ENCODE peak calls at places on chromosome 16, in nine cellular contexts. V, R, A, U, M, G, F, X and B are unnamed samples.

GRCh38 chr16:85568519-85568918 is 44.6 kb upstream of the GSE1 start:
- DNase-seq in X (no peak), M (no peak), R (no peak), V (no peak), A (no peak), G (no peak), F (no peak), U (no peak), B (no peak)

GRCh38 chr16:61872778-61873119 is 163.5 kb downstream of the CDH8 start:
- DNase-seq in F (no peak), X (no peak), V (no peak), M (no peak), U (no peak), G (no peak), A (no peak), R (no peak), B (no peak)

GRCh38 chr16:77564791-77565390 is 130.1 kb upstream of the ADAMTS18 start:
- DNase-seq in F (no peak), V (no peak), R (no peak), G (no peak), A (peak; percentile 14), U (peak; percentile 51), X (no peak), M (no peak), B (no peak)

GRCh38 chr16:24328835-24329418 is 72.8 kb downstream of the CACNG3 start:
- DNase-seq in A (no peak), V (no peak), R (no peak), U (no peak), M (no peak), F (no peak), G (no peak), X (no peak), B (no peak)

GRCh38 chr16:1614226-1615102 is 2.3 kb downstream of the CRAMP1 start:
- DNase-seq in X (peak; percentile 57), V (peak; percentile 27), G (no peak), R (no peak), U (peak; percentile 32), A (no peak), F (no peak), M (peak; percentile 41), B (no peak)

GRCh38 chr16:67120025-67120424 is 10.3 kb downstream of the PHAF1 start:
- DNase-seq in V (no peak), R (no peak), M (no peak), A (no peak), F (no peak), G (no peak), X (peak; percentile 34), U (no peak), B (no peak)

GRCh38 chr16:57271867-57272495 is 12.5 kb downstream of the PLLP start:
- DNase-seq in A (no peak), F (no peak), V (no peak), G (no peak), U (no peak), X (no peak), M (no peak), R (no peak), B (no peak)

GRCh38 chr16:87066695-87067556 is 250.3 kb downstream of the C16orf95 start:
- DNase-seq in A (no peak), M (no peak), G (no peak), V (no peak), R (no peak), F (no peak), X (no peak), U (peak; percentile 8), B (no peak)

GRCh38 chr16:424623-425081 is 797 bp upstream of the RAB11FIP3 start:
- DNase-seq in M (no peak), A (peak; percentile 40), U (peak; percentile 43), X (no peak), F (peak; percentile 47), V (peak; percentile 59), G (no peak), R (no peak), B (peak; percentile 46)

GRCh38 chr16:82344157-82344556 is 174.1 kb upstream of the MPHOSPH6 start:
- DNase-seq in A (no peak), M (peak; percentile 39), V (no peak), R (no peak), G (no peak), U (no peak), X (no peak), F (peak; percentile 73), B (no peak)

GRCh38 chr16:50696575-50697420 is 3.4 kb downstream of the NOD2 start:
- DNase-seq in R (peak; percentile 43), U (no peak), V (peak; percentile 63), G (no peak), M (peak; percentile 97), A (peak; percentile 52), X (peak; percentile 79), F (no peak), B (no peak)

GRCh38 chr16:71367243-71367976 is 8.9 kb downstream of the CALB2 start:
- DNase-seq in V (no peak), R (no peak), F (peak; percentile 26), G (no peak), X (peak; percentile 41), M (peak; percentile 58), A (peak; percentile 73), U (peak; percentile 24), B (no peak)

GRCh38 chr16:1013593-1013900 is 32.0 kb downstream of the SOX8 start:
- DNase-seq in V (no peak), F (no peak), G (no peak), A (no peak), X (no peak), M (no peak), R (no peak), U (no peak), B (no peak)

GRCh38 chr16:80997139-80997798 is 9.4 kb downstream of the CMC2 start:
- DNase-seq in A (peak; percentile 69), F (no peak), R (no peak), X (no peak), V (no peak), M (no peak), U (peak; percentile 54), G (no peak), B (no peak)

GRCh38 chr16:84836234-84836647 is 16.5 kb downstream of the CRISPLD2 start:
- DNase-seq in A (peak; percentile 39), M (peak; percentile 97), R (no peak), U (no peak), F (peak; percentile 20), V (peak; percentile 93), G (no peak), X (peak; percentile 81), B (peak; percentile 90)

GRCh38 chr16:11774065-11774626 is 22.9 kb downstream of the ZC3H7A start:
- DNase-seq in M (no peak), V (no peak), R (no peak), X (no peak), U (no peak), A (no peak), F (no peak), G (no peak), B (no peak)

GRCh38 chr16:69709456-69710084 is 16.8 kb downstream of the NQO1 start:
- DNase-seq in X (peak; percentile 54), U (peak; percentile 71), A (peak; percentile 73), R (no peak), G (peak; percentile 59), V (no peak), M (peak; percentile 81), F (peak; percentile 79), B (no peak)

GRCh38 chr16:61798741-61799140 is 237.5 kb downstream of the CDH8 start:
- DNase-seq in F (no peak), R (no peak), G (no peak), A (no peak), U (no peak), X (no peak), V (no peak), M (no peak), B (no peak)

GRCh38 chr16:85715169-85716015 is 26.6 kb upstream of the GINS2 start:
- DNase-seq in A (no peak), R (no peak), M (no peak), X (no peak), U (peak; percentile 60), V (no peak), F (no peak), G (no peak), B (no peak)

GRCh38 chr16:5884339-5884738 is 786.7 kb upstream of the EEF2KMT start:
- DNase-seq in G (no peak), R (no peak), M (no peak), V (no peak), U (no peak), F (no peak), A (no peak), X (no peak), B (no peak)

GRCh38 chr16:85798901-85799496 is 345 bp downstream of the EMC8 start:
- DNase-seq in A (peak; percentile 33), X (peak; percentile 58), G (no peak), R (peak; percentile 14), U (peak; percentile 52), V (no peak), F (no peak), M (no peak), B (no peak)

GRCh38 chr16:30121741-30122620 is 1.0 kb downstream of the MAPK3 start:
- DNase-seq in X (no peak), R (no peak), U (peak; percentile 77), V (peak; percentile 55), M (no peak), G (no peak), A (no peak), F (peak; percentile 35), B (no peak)

GRCh38 chr16:81492965-81493754 is 48.6 kb downstream of the CMIP start:
- DNase-seq in M (no peak), U (no peak), F (no peak), X (no peak), G (no peak), V (no peak), R (no peak), A (no peak), B (no peak)